ENCODE peak calls at places on chromosome 22, in six cellular contexts. N is GM12891, M is K562, A is GM12878, F is HepG2, V is H1. P is an unnamed sample.

GRCh38 chr22:19667872-19668740 is 46.2 kb upstream of the SEPTIN5 start:
- DNase-seq in N (no peak), M (no peak), A (no peak), F (no peak), V (no peak), P (no peak)

GRCh38 chr22:25102722-25103121 is 96.9 kb upstream of the CRYBB3 start:
- DNase-seq in N (no peak), M (no peak), A (no peak), F (no peak), V (no peak), P (no peak)

GRCh38 chr22:22037229-22037628 is 54.6 kb upstream of the TOP3B start:
- DNase-seq in N (no peak), M (no peak), A (no peak), F (no peak), V (no peak), P (no peak)

GRCh38 chr22:25478573-25478972 is 85.9 kb upstream of the GRK3 start:
- DNase-seq in N (no peak), M (no peak), A (no peak), F (no peak), V (no peak), P (no peak)

GRCh38 chr22:46202897-46203589 is 47.0 kb downstream of the CDPF1 start:
- DNase-seq in N (no peak), M (no peak), A (no peak), F (no peak), V (no peak), P (no peak)

GRCh38 chr22:17587631-17588030 is 24.3 kb downstream of the SLC25A18 start:
- DNase-seq in N (no peak), M (no peak), A (no peak), F (no peak), V (no peak), P (no peak)

GRCh38 chr22:26568207-26568706 is 21.7 kb downstream of the TPST2 start:
- DNase-seq in N (no peak), M (no peak), A (no peak), F (no peak), V (peak; percentile 39), P (no peak)

GRCh38 chr22:39453765-39454378 is 2.9 kb upstream of the MGAT3 start:
- DNase-seq in N (no peak), M (peak; percentile 67), A (no peak), F (no peak), V (no peak), P (no peak)

GRCh38 chr22:25334091-25334490 is 114.7 kb downstream of the CRYBB2 start:
- DNase-seq in N (no peak), M (peak; percentile 71), A (peak; percentile 0), F (peak; percentile 49), V (no peak), P (no peak)

GRCh38 chr22:22988785-22989184 is 81.5 kb upstream of the GNAZ start:
- DNase-seq in N (no peak), M (no peak), A (no peak), F (no peak), V (no peak), P (no peak)

GRCh38 chr22:17371446-17371845 is 2.2 kb downstream of the CECR2 start:
- DNase-seq in N (no peak), M (no peak), A (no peak), F (no peak), V (no peak), P (no peak)

DNA sequence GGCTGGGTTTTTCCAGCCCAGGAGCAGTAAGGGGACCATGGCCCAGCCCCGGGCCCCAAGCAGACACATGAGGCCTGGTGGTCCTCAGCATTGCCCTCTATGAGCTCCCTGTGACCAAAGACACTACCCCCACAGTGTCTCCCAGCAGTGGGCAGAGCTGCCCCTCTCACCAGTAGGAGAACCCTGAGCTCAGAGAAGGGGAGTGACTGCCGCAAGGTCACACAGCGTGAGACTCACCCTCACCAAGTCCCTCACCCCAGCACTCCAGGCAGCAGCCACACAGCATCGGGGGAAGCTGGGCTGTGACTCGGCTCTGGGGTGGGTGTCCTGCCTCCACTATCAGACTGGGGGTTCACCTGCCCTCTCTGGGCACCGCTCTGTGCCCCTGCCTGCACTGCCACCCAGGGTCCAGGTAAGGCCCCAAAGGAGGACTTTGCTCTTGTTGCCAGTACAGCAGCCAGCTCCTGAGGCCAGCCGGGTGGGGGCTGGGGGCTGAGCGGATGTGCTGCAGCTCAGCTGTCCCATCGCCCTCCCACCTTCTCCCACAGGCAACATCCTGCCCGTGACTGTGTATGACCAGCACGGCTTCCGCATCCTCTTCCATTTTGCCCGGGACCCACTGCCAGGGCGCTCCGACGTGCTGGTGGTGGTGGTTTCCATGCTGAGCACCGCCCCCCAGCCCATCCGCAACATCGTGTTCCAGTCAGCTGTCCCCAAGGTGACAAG is 7.9 kb upstream of the SH3BP1 start:
- DNase-seq in N (no peak), M (no peak), A (no peak), F (peak; percentile 36), V (no peak), P (no peak)
- TF ChIP-seq POLR2AphosphoS5 in N (no peak), M (no peak), A (no peak), F (peak; percentile 42), V (no peak), P (no peak)

DNA sequence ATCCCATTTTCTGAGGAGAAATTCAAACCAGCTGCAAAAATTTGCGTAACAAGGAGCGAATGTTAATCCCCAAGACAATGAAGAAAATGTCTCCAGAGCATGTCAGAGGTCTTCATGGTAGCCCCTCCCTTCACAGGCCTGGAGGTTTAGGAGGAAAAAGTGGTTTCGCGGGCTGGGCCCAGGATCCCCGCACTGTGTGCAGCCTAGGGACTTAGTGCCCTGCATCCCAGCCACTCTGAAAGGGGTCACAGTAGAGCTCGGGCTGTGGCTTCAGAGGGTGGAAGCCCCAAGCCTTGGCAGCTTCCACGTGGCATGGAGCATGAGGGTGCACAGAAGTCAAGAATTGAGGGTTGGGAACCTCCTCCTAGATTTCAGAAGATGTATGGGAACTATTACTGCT is 87.4 kb downstream of the BRD1 start:
- DNase-seq in N (no peak), M (no peak), A (no peak), F (no peak), V (no peak), P (no peak)
- TF ChIP-seq TAF1 in N (no peak), M (no peak), A (no peak), F (no peak), V (no peak), P (no peak)

DNA sequence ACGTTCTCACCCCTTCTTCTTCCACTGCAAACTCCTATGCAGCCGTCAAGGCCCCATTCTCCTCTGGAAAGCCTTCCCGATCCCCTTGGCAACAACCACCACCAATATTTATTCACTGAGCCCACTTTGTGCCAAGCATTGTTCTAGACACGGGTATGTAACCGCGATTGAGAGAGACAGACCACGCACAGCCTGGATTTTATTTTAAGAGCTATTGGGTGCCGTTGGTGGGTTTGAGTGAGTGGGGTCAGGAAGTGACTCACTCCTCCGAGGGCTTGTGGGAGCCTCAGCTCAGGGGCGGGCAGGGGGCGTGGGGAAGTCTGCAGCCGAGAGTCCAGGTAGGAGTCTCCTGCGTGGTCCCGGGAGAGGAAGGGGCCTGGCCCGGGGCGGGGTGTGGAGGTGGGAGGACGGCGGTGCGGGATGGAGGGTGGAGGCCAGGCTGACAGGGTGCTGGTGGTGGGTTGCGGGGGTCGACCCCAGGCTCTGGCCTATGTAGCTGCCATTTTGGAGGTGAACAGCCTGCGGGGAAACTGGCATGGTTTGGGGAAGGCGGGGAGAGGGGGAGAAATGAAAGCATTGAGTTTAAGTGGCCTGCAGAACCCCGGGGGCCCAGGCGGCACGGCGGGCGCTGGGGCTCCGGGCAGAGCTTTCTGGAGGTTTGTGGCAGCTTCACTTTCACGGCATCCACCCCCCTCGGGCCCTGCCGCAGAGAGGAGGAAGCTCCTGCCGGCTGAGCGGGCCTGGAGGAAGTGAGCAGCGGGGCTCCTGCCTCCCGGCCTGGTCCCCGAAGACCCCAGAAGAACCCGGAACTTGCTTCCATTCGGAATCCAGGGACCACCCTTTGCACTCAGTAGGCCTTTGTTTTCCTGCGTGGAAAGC is 547 bp downstream of the PARVG start:
- DNase-seq in N (peak; percentile 47), M (no peak), A (no peak), F (no peak), V (no peak), P (no peak)
- TF ChIP-seq POLR2A in N (peak; percentile 50), M (no peak), A (peak; percentile 77), F (no peak), V (no peak), P (peak; percentile 58)

DNA sequence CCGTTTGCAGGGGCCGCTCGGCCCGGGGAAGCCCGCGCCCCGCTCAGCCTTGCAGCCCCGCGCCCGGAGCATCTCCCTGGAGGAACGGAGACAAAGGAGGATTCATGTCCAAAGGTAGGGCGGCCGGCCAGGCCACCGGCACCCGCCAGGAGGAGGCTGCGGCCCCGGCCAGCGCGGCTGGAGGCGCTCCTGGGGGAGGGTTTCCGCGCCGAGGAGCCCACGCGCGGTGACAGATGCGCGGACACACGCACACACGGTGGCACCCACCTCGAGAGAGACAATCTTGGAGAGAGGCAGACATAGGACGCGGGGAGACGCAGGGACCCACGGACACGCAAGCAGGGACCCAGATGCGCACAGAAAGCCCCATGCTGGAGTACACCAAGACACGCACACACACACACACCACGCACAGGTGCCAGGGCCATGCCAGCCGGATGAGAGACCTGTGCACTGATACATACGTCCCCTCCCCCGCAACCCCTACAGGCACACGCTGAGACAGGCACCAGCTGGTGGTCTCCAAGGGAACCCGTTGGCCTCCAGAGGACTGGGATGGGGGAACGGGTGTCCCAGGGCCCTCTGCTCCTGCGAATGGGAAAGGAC is 7.8 kb downstream of the SEPTIN3 start:
- DNase-seq in N (no peak), M (no peak), A (no peak), F (no peak), V (no peak), P (no peak)
- TF ChIP-seq POLR2AphosphoS5 in N (no peak), M (no peak), A (no peak), F (no peak), V (no peak), P (no peak)

GRCh38 chr22:29512031-29512430 is 32.0 kb downstream of the NEFH start:
- DNase-seq in N (no peak), M (no peak), A (no peak), F (no peak), V (no peak), P (no peak)
- TF ChIP-seq TAF1 in N (no peak), M (no peak), A (no peak), F (no peak), V (no peak), P (no peak)

GRCh38 chr22:24088796-24089195 is 77.7 kb downstream of the CABIN1 start:
- DNase-seq in N (no peak), M (no peak), A (no peak), F (no peak), V (no peak), P (no peak)

GRCh38 chr22:24087071-24087795 is 76.1 kb downstream of the CABIN1 start:
- DNase-seq in N (no peak), M (no peak), A (no peak), F (no peak), V (no peak), P (no peak)

GRCh38 chr22:24086310-24086709 is 75.2 kb downstream of the CABIN1 start:
- DNase-seq in N (no peak), M (no peak), A (no peak), F (no peak), V (no peak), P (no peak)

GRCh38 chr22:24077416-24077815 is 66.3 kb downstream of the CABIN1 start:
- DNase-seq in N (no peak), M (no peak), A (no peak), F (no peak), V (no peak), P (no peak)

GRCh38 chr22:24083361-24083760 is 72.3 kb downstream of the CABIN1 start:
- DNase-seq in N (no peak), M (no peak), A (no peak), F (no peak), V (no peak), P (no peak)
- TF ChIP-seq POLR2A in N (no peak), M (no peak), A (no peak), F (no peak), V (no peak), P (no peak)